ENCODE peak calls at places on chromosomes 2 and 18, in ten cellular contexts. M is cardiac fibroblast; O is stimulated activated CD4-positive, alpha-beta T cell treated with anti-CD3 and anti-CD28 coated beads, Interleukin-12 subunit alpha, Interleukin-12 subunit beta, amount 100 ng/mL, for 48 hours; Z is left ventricle myocardium superior; T is GM23248; Q is progenitor cell of endocrine pancreas; F is heart right ventricle; U is left colon; E is HuH-7.5; S is ELR. R is an unnamed sample.

GRCh38 chr2:21561965-21562364 is 438.2 kb downstream of the TDRD15 start:
- DNase-seq in Z (no peak), S (no peak), M (no peak), T (no peak), E (no peak), U (no peak), F (no peak), O (no peak), Q (no peak), R (no peak)

GRCh38 chr2:175769200-175769599 is 232.9 kb downstream of the LNPK start:
- DNase-seq in T (peak), O (no peak), U (no peak), Q (no peak), E (no peak), Z (no peak), M (no peak), F (no peak), S (peak), R (no peak)

GRCh38 chr18:12405066-12405465 is 2.7 kb upstream of the PRELID3A start:
- DNase-seq in O (no peak), F (no peak), M (no peak), E (no peak), Q (no peak), U (no peak), S (peak), Z (no peak), T (peak), R (no peak)

GRCh38 chr2:7899923-7900322 is 781.9 kb upstream of the ID2 start:
- DNase-seq in Z (no peak), S (no peak), M (no peak), F (no peak), O (no peak), T (no peak), U (no peak), Q (no peak), E (no peak), R (peak)

GRCh38 chr2:187976667-187977333 is 314.9 kb upstream of the GULP1 start:
- DNase-seq in T (no peak), M (no peak), S (no peak), O (no peak), F (no peak), U (no peak), Q (no peak), Z (no peak), E (no peak), R (no peak)

GRCh38 chr18:74905245-74905644 is 303.7 kb downstream of the PTGR3 start:
- DNase-seq in O (no peak), U (peak), Q (no peak), T (no peak), M (no peak), Z (peak), S (no peak), E (no peak), F (peak), R (no peak)

GRCh38 chr2:12506846-12507245 is 209.9 kb upstream of the TRIB2 start:
- DNase-seq in S (no peak), M (no peak), U (no peak), T (peak), Z (no peak), E (no peak), F (no peak), O (no peak), Q (no peak), R (no peak)

GRCh38 chr2:188573453-188573852 is 281.8 kb downstream of the GULP1 start:
- DNase-seq in S (no peak), Z (no peak), M (no peak), Q (no peak), T (no peak), E (no peak), O (no peak), U (no peak), F (no peak), R (no peak)

GRCh38 chr2:219687882-219688559 is 60.6 kb downstream of the SLC4A3 start:
- DNase-seq in Q (no peak), S (peak), E (no peak), U (no peak), M (no peak), T (no peak), F (no peak), Z (no peak), O (no peak), R (no peak)

GRCh38 chr18:58315739-58316215 is 271.8 kb downstream of the NEDD4L start:
- DNase-seq in T (no peak), U (peak), E (no peak), M (peak), Q (no peak), F (peak), S (peak), Z (peak), O (no peak), R (no peak)

GRCh38 chr2:72919414-72920316 is 2.3 kb downstream of the EMX1 start:
- DNase-seq in U (no peak), E (no peak), T (peak), Q (no peak), S (no peak), M (no peak), O (no peak), Z (no peak), F (no peak), R (no peak)

GRCh38 chr18:6558770-6559169 is 144.1 kb upstream of the L3MBTL4 start:
- DNase-seq in U (no peak), S (no peak), M (no peak), E (no peak), T (no peak), F (no peak), O (no peak), Q (no peak), Z (no peak), R (no peak)

GRCh38 chr2:211181626-211182025 is 625.2 kb downstream of the CPS1 start:
- DNase-seq in S (peak), U (no peak), Z (no peak), E (no peak), O (no peak), Q (no peak), F (no peak), T (no peak), M (peak), R (no peak)

GRCh38 chr2:126986788-126987187 is 88.1 kb downstream of the TEX51 start:
- DNase-seq in F (no peak), E (no peak), U (no peak), M (no peak), S (no peak), O (no peak), T (no peak), Q (no peak), Z (no peak), R (no peak)

GRCh38 chr2:223055836-223056235 is 3.8 kb downstream of the KCNE4 start:
- DNase-seq in E (no peak), M (peak), O (no peak), U (no peak), F (peak), Q (no peak), S (no peak), T (no peak), Z (peak), R (no peak)

GRCh38 chr2:236309669-236310029 is 45.4 kb upstream of the ASB18 start:
- DNase-seq in Q (peak), F (no peak), Z (no peak), O (no peak), U (no peak), M (peak), E (peak), T (peak), S (peak), R (no peak)

GRCh38 chr2:42618972-42619371 is 50.5 kb downstream of the MTA3 start:
- DNase-seq in T (peak), Q (no peak), U (no peak), O (no peak), Z (no peak), F (no peak), M (peak), E (no peak), S (peak), R (no peak)

GRCh38 chr18:52326001-52326400 is 14.0 kb upstream of the DCC start:
- DNase-seq in Q (no peak), S (peak), T (no peak), E (no peak), O (no peak), F (no peak), M (no peak), Z (no peak), U (no peak), R (no peak)

GRCh38 chr2:83703598-83703997 is 755.5 kb downstream of the SUCLG1 start:
- DNase-seq in Q (no peak), S (no peak), O (no peak), E (no peak), Z (no peak), T (no peak), U (no peak), F (no peak), M (no peak), R (no peak)

GRCh38 chr2:223697921-223698645 is 95.9 kb upstream of the SCG2 start:
- DNase-seq in S (peak), Z (no peak), U (no peak), M (no peak), O (no peak), F (no peak), E (no peak), T (no peak), Q (no peak), R (no peak)

GRCh38 chr2:157479081-157480027 is 35.5 kb upstream of the CYTIP start:
- DNase-seq in M (no peak), T (no peak), Z (no peak), E (no peak), U (no peak), S (no peak), F (no peak), Q (no peak), O (no peak), R (no peak)

GRCh38 chr2:163752252-163752651 is 16.4 kb upstream of the FIGN start:
- DNase-seq in F (no peak), U (no peak), Z (no peak), T (no peak), O (no peak), S (no peak), Q (no peak), M (no peak), E (no peak), R (no peak)

GRCh38 chr2:162587653-162588052 is 243.7 kb downstream of the GCA start:
- DNase-seq in T (no peak), F (no peak), E (no peak), M (no peak), Q (no peak), Z (no peak), O (no peak), U (no peak), S (no peak), R (no peak)

GRCh38 chr2:189580267-189580661 is 322 bp downstream of the SLC40A1 start:
- DNase-seq in U (peak), M (no peak), S (peak), Z (peak), Q (no peak), F (peak), O (no peak), T (no peak), E (peak), R (no peak)

GRCh38 chr2:85768713-85769112 is 14.9 kb downstream of the ATOH8 start:
- DNase-seq in E (no peak), Q (no peak), S (no peak), F (peak), O (no peak), U (peak), T (peak), Z (peak), M (peak), R (no peak)

GRCh38 chr2:42101641-42102605 is 54.1 kb downstream of the PKDCC start:
- DNase-seq in F (peak), Z (peak), E (peak), S (peak), U (peak), Q (no peak), M (peak), O (peak), T (peak), R (no peak)

GRCh38 chr2:215603440-215603839 is 167.6 kb upstream of the FN1 start:
- DNase-seq in Z (no peak), U (no peak), Q (no peak), F (no peak), O (no peak), E (no peak), M (no peak), T (no peak), S (no peak), R (no peak)

GRCh38 chr18:25351280-25351772 is 640 bp downstream of the ZNF521 start:
- DNase-seq in M (no peak), S (no peak), Z (no peak), E (no peak), U (no peak), T (peak), F (no peak), O (no peak), Q (no peak), R (no peak)

GRCh38 chr2:109342451-109342850 is 213.4 kb downstream of the SH3RF3 start:
- DNase-seq in M (no peak), Z (no peak), T (no peak), S (no peak), Q (no peak), F (no peak), E (no peak), U (no peak), O (no peak), R (no peak)

GRCh38 chr2:44136186-44136585 is 32.5 kb upstream of the PPM1B start:
- DNase-seq in Q (no peak), F (no peak), M (peak), T (peak), S (peak), E (no peak), O (no peak), Z (no peak), U (no peak), R (no peak)

GRCh38 chr2:227308784-227309183 is 16.3 kb upstream of the MFF start:
- DNase-seq in S (no peak), O (no peak), E (no peak), Q (no peak), F (no peak), T (peak), U (no peak), Z (no peak), M (peak), R (no peak)

GRCh38 chr2:196234672-196235071 is 63.3 kb upstream of the STK17B start:
- DNase-seq in U (no peak), Q (no peak), O (peak), E (no peak), S (peak), M (peak), T (peak), Z (no peak), F (no peak), R (no peak)

GRCh38 chr2:152525277-152525838 is 190.4 kb downstream of the FMNL2 start:
- DNase-seq in S (peak), F (peak), Q (no peak), M (peak), Z (peak), E (no peak), U (peak), T (peak), O (no peak), R (no peak)